ENCODE peak calls at places on chromosomes 1 and 21, in four cellular contexts. One of them, this sample, is unnamed.

GRCh38 chr1:92274939-92275338 is 23.8 kb downstream of the GLMN start:
- DNase-seq in uterus: no peak
- DNase-seq in heart left ventricle: no peak
- DNase-seq in body of pancreas: no peak
- DNase-seq in this sample: no peak

GRCh38 chr1:236948996-236949395 is 55.2 kb downstream of the MT1HL1 start:
- DNase-seq in uterus: no peak
- DNase-seq in heart left ventricle: no peak
- DNase-seq in body of pancreas: no peak
- DNase-seq in this sample: no peak

GRCh38 chr1:108107658-108108057 is 92.5 kb downstream of the SLC25A24 start:
- DNase-seq in uterus: no peak
- DNase-seq in heart left ventricle: no peak
- DNase-seq in body of pancreas: no peak
- DNase-seq in this sample: no peak

GRCh38 chr1:152442765-152443164 is 28.7 kb upstream of the CRNN start:
- DNase-seq in uterus: no peak
- DNase-seq in heart left ventricle: peak
- DNase-seq in body of pancreas: peak
- DNase-seq in this sample: peak

GRCh38 chr1:2625311-2625710 is 7.5 kb downstream of the MMEL1 start:
- DNase-seq in uterus: no peak
- DNase-seq in heart left ventricle: no peak
- DNase-seq in body of pancreas: no peak
- DNase-seq in this sample: no peak

GRCh38 chr1:164720329-164721036 is 161.5 kb downstream of the PBX1 start:
- DNase-seq in uterus: no peak
- DNase-seq in heart left ventricle: no peak
- DNase-seq in body of pancreas: no peak
- DNase-seq in this sample: no peak

GRCh38 chr1:22030057-22030456 is 22.5 kb upstream of the CDC42 start:
- DNase-seq in uterus: no peak
- DNase-seq in heart left ventricle: no peak
- DNase-seq in body of pancreas: no peak
- DNase-seq in this sample: no peak

GRCh38 chr1:6301526-6301925 is 40.6 kb upstream of the GPR153 start:
- DNase-seq in uterus: no peak
- DNase-seq in heart left ventricle: no peak
- DNase-seq in body of pancreas: no peak
- DNase-seq in this sample: no peak

GRCh38 chr1:34286547-34286946 is 109.8 kb downstream of the C1orf94 start:
- DNase-seq in uterus: no peak
- DNase-seq in heart left ventricle: no peak
- DNase-seq in body of pancreas: no peak
- DNase-seq in this sample: no peak

GRCh38 chr1:234533975-234534876 is 55.2 kb upstream of the TARBP1 start:
- DNase-seq in uterus: peak
- DNase-seq in heart left ventricle: peak
- DNase-seq in body of pancreas: peak
- DNase-seq in this sample: peak

GRCh38 chr1:210822897-210823296 is 311.1 kb downstream of the KCNH1 start:
- DNase-seq in uterus: no peak
- DNase-seq in heart left ventricle: no peak
- DNase-seq in body of pancreas: no peak
- DNase-seq in this sample: peak

GRCh38 chr1:183039985-183040447 is 16.8 kb downstream of the LAMC1 start:
- DNase-seq in uterus: no peak
- DNase-seq in heart left ventricle: no peak
- DNase-seq in body of pancreas: no peak
- DNase-seq in this sample: no peak

GRCh38 chr1:119840745-119841144 is 29.5 kb upstream of the REG4 start:
- DNase-seq in uterus: no peak
- DNase-seq in heart left ventricle: no peak
- DNase-seq in body of pancreas: no peak
- DNase-seq in this sample: no peak

GRCh38 chr1:224733021-224733911 is 117.1 kb downstream of the CNIH3 start:
- DNase-seq in uterus: no peak
- DNase-seq in heart left ventricle: no peak
- DNase-seq in body of pancreas: no peak
- DNase-seq in this sample: peak

GRCh38 chr1:26083246-26083645 is 15.8 kb upstream of the TRIM63 start:
- DNase-seq in uterus: no peak
- DNase-seq in heart left ventricle: peak
- DNase-seq in body of pancreas: no peak
- DNase-seq in this sample: no peak
- TF ChIP-seq POLR2A in uterus: no peak
- TF ChIP-seq POLR2A in heart left ventricle: peak
- TF ChIP-seq POLR2A in body of pancreas: no peak
- TF ChIP-seq POLR2A in this sample: no peak

GRCh38 chr1:156748670-156749428 is 2.6 kb downstream of the HDGF start:
- DNase-seq in uterus: peak
- DNase-seq in heart left ventricle: peak
- DNase-seq in body of pancreas: peak
- DNase-seq in this sample: peak
- H3K4me3 ChIP-seq in uterus: peak
- H3K4me3 ChIP-seq in heart left ventricle: peak
- H3K4me3 ChIP-seq in body of pancreas: no peak
- H3K4me3 ChIP-seq in this sample: peak

GRCh38 chr1:240962086-240962485 is 350.1 kb upstream of the GREM2 start:
- DNase-seq in uterus: no peak
- DNase-seq in heart left ventricle: no peak
- DNase-seq in body of pancreas: no peak
- DNase-seq in this sample: no peak

GRCh38 chr1:240968864-240969263 is 356.9 kb upstream of the GREM2 start:
- DNase-seq in uterus: no peak
- DNase-seq in heart left ventricle: no peak
- DNase-seq in body of pancreas: no peak
- DNase-seq in this sample: no peak

GRCh38 chr1:240965581-240966091 is 353.7 kb upstream of the GREM2 start:
- DNase-seq in uterus: no peak
- DNase-seq in heart left ventricle: no peak
- DNase-seq in body of pancreas: no peak
- DNase-seq in this sample: no peak

GRCh38 chr1:240970253-240970652 is 358.3 kb upstream of the GREM2 start:
- DNase-seq in uterus: no peak
- DNase-seq in heart left ventricle: no peak
- DNase-seq in body of pancreas: no peak
- DNase-seq in this sample: no peak

DNA sequence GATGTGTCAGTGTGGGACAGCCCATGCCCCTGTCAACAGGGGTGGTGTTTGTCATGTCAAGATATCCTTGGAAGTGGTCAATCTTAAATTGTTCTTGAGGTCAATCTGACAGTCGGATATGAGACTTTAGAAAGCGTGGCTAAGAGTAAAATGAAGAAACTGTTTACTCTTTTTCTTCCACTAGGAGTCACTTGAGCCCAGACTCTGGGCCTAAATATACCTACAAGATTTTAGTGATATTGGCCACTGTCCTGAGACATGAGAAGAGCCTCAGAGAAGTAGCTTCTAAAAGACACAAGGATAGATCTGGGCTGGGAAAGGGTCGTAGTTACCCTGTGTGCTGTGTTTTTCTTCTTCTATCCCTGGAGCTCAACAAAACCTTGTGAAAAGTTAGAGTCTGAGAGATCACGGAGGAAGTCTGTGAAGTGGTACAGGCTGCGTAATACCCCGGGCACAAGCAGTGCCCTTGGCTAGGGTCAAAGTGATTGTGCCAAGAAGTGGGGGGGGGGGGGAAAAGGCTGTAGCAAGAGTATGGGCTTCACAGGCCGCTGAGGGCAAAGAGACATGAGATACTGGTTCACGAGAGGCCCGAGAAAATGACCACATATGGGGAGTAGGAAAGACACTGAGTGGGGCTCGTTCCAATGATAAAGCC is 355.2 kb upstream of the GREM2 start:
- DNase-seq in uterus: no peak
- DNase-seq in heart left ventricle: no peak
- DNase-seq in body of pancreas: no peak
- DNase-seq in this sample: no peak
- TF ChIP-seq CTCF in uterus: no peak
- TF ChIP-seq CTCF in heart left ventricle: no peak
- TF ChIP-seq CTCF in body of pancreas: no peak
- TF ChIP-seq CTCF in this sample: no peak

GRCh38 chr1:157993179-157994080 is at the start of gene KIRREL1:
- DNase-seq in uterus: peak
- DNase-seq in heart left ventricle: peak
- DNase-seq in body of pancreas: peak
- DNase-seq in this sample: peak
- TF ChIP-seq POLR2A in uterus: peak
- TF ChIP-seq POLR2A in heart left ventricle: no peak
- TF ChIP-seq POLR2A in body of pancreas: peak
- TF ChIP-seq POLR2A in this sample: peak

GRCh38 chr1:101278238-101278637 is 41.4 kb downstream of the S1PR1 start:
- DNase-seq in uterus: no peak
- DNase-seq in heart left ventricle: no peak
- DNase-seq in body of pancreas: no peak
- DNase-seq in this sample: no peak

GRCh38 chr1:101280942-101281654 is 44.3 kb downstream of the S1PR1 start:
- DNase-seq in uterus: no peak
- DNase-seq in heart left ventricle: no peak
- DNase-seq in body of pancreas: no peak
- DNase-seq in this sample: no peak

GRCh38 chr1:101282314-101283087 is 45.7 kb downstream of the S1PR1 start:
- DNase-seq in uterus: no peak
- DNase-seq in heart left ventricle: no peak
- DNase-seq in body of pancreas: no peak
- DNase-seq in this sample: no peak

GRCh38 chr1:101278845-101279244 is 42.0 kb downstream of the S1PR1 start:
- DNase-seq in uterus: no peak
- DNase-seq in heart left ventricle: no peak
- DNase-seq in body of pancreas: no peak
- DNase-seq in this sample: no peak

DNA sequence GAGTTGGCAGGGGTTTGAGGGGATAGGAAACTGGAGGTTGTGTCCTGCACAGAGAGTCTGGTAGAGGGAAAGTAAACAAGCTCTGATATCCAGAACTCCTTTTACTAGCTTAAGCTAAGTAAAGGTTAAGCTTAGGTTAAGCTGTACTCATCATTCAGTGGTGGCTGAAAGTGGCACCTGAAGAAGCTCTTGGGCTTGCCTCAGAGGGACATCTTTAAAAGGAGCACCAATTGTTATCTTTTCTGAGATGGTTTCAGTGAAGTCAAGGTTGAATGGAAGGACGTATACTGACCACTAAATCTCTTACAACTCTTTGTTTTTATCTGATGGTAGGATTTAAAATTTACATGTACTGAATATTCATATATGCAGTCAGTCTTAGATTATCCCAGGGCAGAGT is 43.2 kb downstream of the S1PR1 start:
- DNase-seq in uterus: no peak
- DNase-seq in heart left ventricle: no peak
- DNase-seq in body of pancreas: no peak
- DNase-seq in this sample: no peak
- H3K4me3 ChIP-seq in uterus: no peak
- H3K4me3 ChIP-seq in heart left ventricle: no peak
- H3K4me3 ChIP-seq in body of pancreas: no peak
- H3K4me3 ChIP-seq in this sample: no peak

GRCh38 chr21:25735221-25735894 is 586 bp downstream of the GABPA start:
- DNase-seq in uterus: peak
- DNase-seq in heart left ventricle: peak
- DNase-seq in body of pancreas: peak
- DNase-seq in this sample: peak
- TF ChIP-seq CTCF in uterus: no peak
- TF ChIP-seq CTCF in heart left ventricle: peak
- TF ChIP-seq CTCF in body of pancreas: no peak
- TF ChIP-seq CTCF in this sample: peak

DNA sequence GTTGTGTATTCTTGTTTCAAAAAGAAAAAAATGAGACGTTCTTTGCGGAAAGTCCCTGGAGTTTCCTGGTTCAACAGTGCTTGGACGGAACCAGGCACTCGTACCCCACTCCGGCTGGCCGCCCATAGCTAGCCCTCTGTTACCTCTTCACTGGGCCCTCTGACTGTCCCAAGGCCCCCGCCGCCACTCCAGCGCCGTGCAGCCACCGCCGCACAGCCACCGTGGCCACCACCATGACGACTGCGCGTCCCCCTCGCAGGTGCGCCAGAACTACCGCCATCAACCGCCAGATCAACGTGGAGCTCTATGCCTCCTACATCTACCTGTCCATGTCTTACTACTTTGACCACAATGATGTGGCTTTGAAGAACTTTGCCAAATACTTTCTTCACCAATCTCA is 9.6 kb downstream of the SNIP1 start:
- DNase-seq in uterus: no peak
- DNase-seq in heart left ventricle: no peak
- DNase-seq in body of pancreas: no peak
- DNase-seq in this sample: no peak
- TF ChIP-seq POLR2A in uterus: no peak
- TF ChIP-seq POLR2A in heart left ventricle: no peak
- TF ChIP-seq POLR2A in body of pancreas: no peak
- TF ChIP-seq POLR2A in this sample: no peak

DNA sequence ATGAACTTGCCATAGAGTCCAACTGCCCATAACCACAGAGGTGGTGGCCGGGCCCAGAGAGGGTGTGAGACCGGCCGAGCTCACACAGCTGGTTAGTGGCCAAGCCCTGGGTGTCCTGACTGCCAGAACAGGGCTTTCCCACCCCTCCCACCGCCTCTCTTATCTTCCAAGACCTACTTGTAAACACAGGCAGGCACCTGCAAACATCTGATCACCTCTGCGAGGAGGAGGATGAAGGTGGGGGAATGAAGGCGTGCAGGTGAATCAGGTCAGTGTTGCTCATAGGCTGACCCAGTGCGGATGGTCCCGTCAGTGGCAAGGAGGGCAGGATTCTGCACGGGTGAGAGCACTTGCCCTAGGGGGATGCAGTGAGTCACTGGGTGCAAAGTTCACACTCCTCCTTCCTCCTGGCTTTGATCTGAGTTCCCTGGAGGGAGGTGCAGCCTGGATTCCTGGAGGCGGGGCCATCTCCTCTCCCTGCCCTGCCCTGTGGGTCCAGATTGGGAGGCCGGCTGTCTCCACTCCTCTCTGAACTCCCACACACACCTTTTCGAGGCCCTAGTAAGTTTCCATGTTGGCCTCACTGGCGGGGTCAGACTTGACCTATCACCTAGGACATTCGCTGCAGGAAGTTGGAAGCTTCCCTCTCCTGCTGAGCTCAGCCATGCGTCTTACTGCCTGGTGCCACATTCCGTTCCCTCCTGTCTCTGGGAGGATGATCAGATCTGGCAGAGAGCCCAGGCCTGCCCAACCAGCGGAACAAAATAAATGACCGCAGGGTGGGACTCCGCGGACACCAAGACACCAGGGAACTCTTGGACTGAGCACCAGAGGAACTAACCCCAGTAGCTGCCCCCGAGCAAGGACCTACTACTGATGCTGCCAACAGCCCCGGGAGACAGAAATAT is 7.3 kb downstream of the UQCRHL start:
- DNase-seq in uterus: no peak
- DNase-seq in heart left ventricle: no peak
- DNase-seq in body of pancreas: peak
- DNase-seq in this sample: peak
- H3K4me3 ChIP-seq in uterus: no peak
- H3K4me3 ChIP-seq in heart left ventricle: no peak
- H3K4me3 ChIP-seq in body of pancreas: no peak
- H3K4me3 ChIP-seq in this sample: no peak

GRCh38 chr1:180028864-180029263 is 74.3 kb downstream of the CEP350 start:
- DNase-seq in uterus: no peak
- DNase-seq in heart left ventricle: no peak
- DNase-seq in body of pancreas: no peak
- DNase-seq in this sample: no peak
- TF ChIP-seq CTCF in uterus: no peak
- TF ChIP-seq CTCF in heart left ventricle: no peak
- TF ChIP-seq CTCF in body of pancreas: no peak
- TF ChIP-seq CTCF in this sample: no peak